ENCODE peak calls at places on chromosomes 6 and 20, in ten cellular contexts. N is aorta; B is cardiac muscle cell; X is left ventricle myocardium inferior; C is cardiac fibroblast; R is mesenchymal stem cell; F is astrocyte of the spinal cord; Z is HFF-Myc; A is CD4-positive, alpha-beta memory T cell; Q is AG04450. S is an unnamed sample.

GRCh38 chr20:52346797-52347196 is 155.2 kb upstream of the ZFP64 start:
- DNase-seq in C (no peak), F (no peak), X (no peak), A (no peak), R (no peak), N (no peak), Q (no peak), Z (no peak), B (no peak), S (no peak)

GRCh38 chr6:56091159-56091869 is 156.1 kb downstream of the COL21A1 start:
- DNase-seq in C (peak; percentile 92), X (no peak), Z (peak; percentile 67), N (no peak), Q (peak; percentile 58), B (peak; percentile 10), R (peak; percentile 89), F (peak; percentile 94), A (no peak), S (peak; percentile 88)

GRCh38 chr20:40370800-40371199 is 318.2 kb downstream of the MAFB start:
- DNase-seq in A (no peak), N (no peak), F (no peak), R (no peak), X (no peak), Q (no peak), Z (no peak), B (no peak), C (no peak), S (no peak)

GRCh38 chr20:8127553-8128255 is 4.4 kb upstream of the PLCB1 start:
- DNase-seq in B (no peak), X (no peak), F (no peak), A (no peak), N (no peak), C (no peak), Q (no peak), Z (no peak), R (peak; percentile 64), S (no peak)

GRCh38 chr6:81614292-81614691 is 138.2 kb downstream of the TENT5A start:
- DNase-seq in Q (peak; percentile 41), A (no peak), R (peak; percentile 68), C (peak; percentile 54), Z (no peak), N (no peak), X (no peak), B (peak; percentile 5), F (peak; percentile 49), S (peak; percentile 65)

GRCh38 chr6:157464653-157465535 is 83.9 kb downstream of the ZDHHC14 start:
- DNase-seq in Z (no peak), N (no peak), B (no peak), F (no peak), Q (no peak), X (no peak), C (peak; percentile 20), R (no peak), A (no peak), S (no peak)

GRCh38 chr20:62400021-62400420 is 7.1 kb downstream of the CABLES2 start:
- DNase-seq in X (no peak), B (no peak), A (no peak), Q (no peak), C (no peak), R (no peak), F (no peak), Z (no peak), N (no peak), S (no peak)

GRCh38 chr6:95083506-95083905 is 493.8 kb upstream of the MANEA start:
- DNase-seq in B (no peak), A (no peak), F (no peak), C (no peak), Q (no peak), R (no peak), Z (no peak), N (peak; percentile 72), X (no peak), S (no peak)

GRCh38 chr6:10276106-10276505 is 138.8 kb downstream of the TFAP2A start:
- DNase-seq in Z (peak; percentile 17), N (no peak), F (peak; percentile 28), R (no peak), A (no peak), B (no peak), X (no peak), Q (no peak), C (peak; percentile 5), S (peak; percentile 11)

GRCh38 chr6:84967965-84968364 is 203.6 kb upstream of the TBX18 start:
- DNase-seq in R (no peak), Q (no peak), Z (no peak), A (no peak), N (no peak), F (no peak), X (no peak), C (no peak), B (no peak), S (no peak)

GRCh38 chr6:84967389-84967788 is 203.0 kb upstream of the TBX18 start:
- DNase-seq in N (no peak), F (peak; percentile 48), Z (peak; percentile 43), A (no peak), R (peak; percentile 19), B (peak; percentile 31), C (peak; percentile 85), X (no peak), Q (peak; percentile 3), S (peak; percentile 81)
- H3K4me3 ChIP-seq in N (no peak overlapping the region), F (no peak overlapping the region), Z (no peak overlapping the region), A (no peak overlapping the region), R (no peak overlapping the region), B (no peak overlapping the region), C (no peak overlapping the region), X (no peak overlapping the region), Q (no peak overlapping the region), S (no peak overlapping the region)

GRCh38 chr6:165272585-165272984 is 36.8 kb downstream of the C6orf118 start:
- DNase-seq in C (no peak), F (no peak), B (no peak), A (no peak), N (no peak), Z (no peak), Q (no peak), R (no peak), X (no peak), S (no peak)
- H3K4me3 ChIP-seq in C (no peak overlapping the region), F (no peak overlapping the region), B (no peak overlapping the region), A (no peak overlapping the region), N (no peak overlapping the region), Z (no peak overlapping the region), Q (no peak overlapping the region), R (no peak overlapping the region), X (no peak overlapping the region), S (no peak overlapping the region)

GRCh38 chr6:109945091-109945490 is 33.0 kb upstream of the GPR6 start:
- DNase-seq in F (no peak), C (no peak), Z (no peak), R (no peak), Q (no peak), B (no peak), X (no peak), N (no peak), A (no peak), S (no peak)

GRCh38 chr6:109949281-109950065 is 28.6 kb upstream of the GPR6 start:
- DNase-seq in Q (no peak), F (no peak), A (no peak), Z (no peak), B (no peak), C (no peak), R (no peak), X (no peak), N (no peak), S (no peak)

GRCh38 chr6:109939654-109940053 is 38.5 kb upstream of the GPR6 start:
- DNase-seq in A (no peak), N (no peak), Z (no peak), X (no peak), R (peak; percentile 39), B (no peak), Q (no peak), F (no peak), C (no peak), S (no peak)

GRCh38 chr6:109947001-109947400 is 31.1 kb upstream of the GPR6 start:
- DNase-seq in R (no peak), F (no peak), Z (no peak), X (no peak), Q (no peak), A (no peak), N (no peak), B (no peak), C (no peak), S (no peak)

DNA sequence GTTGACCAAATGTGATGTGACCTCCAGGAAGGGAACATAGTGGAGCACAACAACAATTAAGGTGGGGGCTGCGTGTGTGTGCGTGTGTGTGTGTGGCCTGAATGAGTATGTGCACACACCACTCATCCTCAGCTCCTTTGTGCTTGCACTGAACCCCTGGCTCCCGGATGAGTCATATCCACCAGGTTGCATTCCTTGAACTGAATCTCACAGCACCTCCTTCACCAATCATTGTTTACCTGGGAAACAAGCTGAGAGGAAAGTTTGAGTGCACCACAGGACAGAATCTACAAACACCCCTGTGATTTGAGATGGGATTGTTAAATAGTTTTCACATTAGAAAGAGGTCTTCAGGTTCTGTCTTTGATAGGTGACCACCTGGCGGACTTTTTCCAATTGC is 33.7 kb upstream of the GPR6 start:
- DNase-seq in Z (no peak), R (no peak), F (no peak), N (no peak), X (no peak), Q (no peak), A (no peak), B (no peak), C (no peak), S (no peak)
- H3K4me3 ChIP-seq in Z (no peak overlapping the region), R (no peak overlapping the region), F (no peak overlapping the region), N (no peak overlapping the region), X (no peak overlapping the region), Q (no peak overlapping the region), A (no peak overlapping the region), B (no peak overlapping the region), C (no peak overlapping the region), S (no peak overlapping the region)

DNA sequence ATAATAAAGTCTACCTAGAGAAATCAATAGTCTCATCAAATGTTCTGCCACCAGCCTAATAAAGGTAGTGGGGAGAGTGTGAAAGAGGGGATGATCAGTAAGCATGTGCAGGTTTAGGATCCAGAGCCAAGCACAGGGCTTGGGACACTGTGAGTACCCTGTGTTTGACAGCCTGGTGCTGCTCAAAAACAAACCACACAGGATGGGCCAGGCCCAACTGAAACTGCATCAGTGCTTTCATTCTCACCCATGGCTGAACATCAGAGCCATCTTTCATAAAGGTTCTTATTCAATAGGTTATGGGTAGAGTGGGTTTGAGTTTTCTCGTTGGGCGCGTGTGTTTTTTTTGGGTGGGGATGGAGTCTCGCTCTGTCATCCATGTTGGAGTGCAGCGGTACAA is 87.3 kb upstream of the NHSL1 start:
- DNase-seq in B (no peak), A (no peak), C (no peak), R (no peak), Z (no peak), N (no peak), Q (no peak), X (no peak), F (no peak), S (no peak)
- H3K4me3 ChIP-seq in B (no peak overlapping the region), A (no peak overlapping the region), C (no peak overlapping the region), R (no peak overlapping the region), Z (no peak overlapping the region), N (no peak overlapping the region), Q (no peak overlapping the region), X (no peak overlapping the region), F (no peak overlapping the region), S (no peak overlapping the region)

S was measured in fibroblast of pulmonary artery.